ENCODE peak calls at places on chromosomes 2 and 18, in seven cellular contexts. T, K, I, C, J, N and W are unnamed samples.

GRCh38 chr2:75594599-75594998 is 33.9 kb upstream of the EVA1A start:
- DNase-seq in K (no peak), N (no peak), I (no peak), T (no peak), J (no peak), C (no peak), W (no peak)

GRCh38 chr2:85971369-85971768 is 82.6 kb upstream of the ST3GAL5 start:
- DNase-seq in K (no peak), C (no peak), N (no peak), J (no peak), I (no peak), T (peak; percentile 34), W (no peak)

GRCh38 chr2:44889118-44889517 is 52.4 kb upstream of the SIX3 start:
- DNase-seq in T (no peak), J (no peak), I (no peak), N (no peak), C (no peak), K (no peak), W (no peak)

GRCh38 chr2:65349863-65350262 is 82.5 kb downstream of the SPRED2 start:
- DNase-seq in C (no peak), K (no peak), N (peak; percentile 32), T (peak; percentile 85), J (peak; percentile 76), I (no peak), W (peak; percentile 58)

GRCh38 chr2:100755441-100755840 is 64.5 kb upstream of the NPAS2 start:
- DNase-seq in I (no peak), C (no peak), K (no peak), N (no peak), T (no peak), J (no peak), W (no peak)

GRCh38 chr18:8929381-8929780 is 173.1 kb upstream of the NDUFV2 start:
- DNase-seq in T (peak; percentile 41), J (no peak), C (no peak), K (no peak), I (no peak), N (no peak), W (no peak)

GRCh38 chr18:23301971-23302370 is 151.1 kb upstream of the RIOK3 start:
- DNase-seq in J (no peak), T (no peak), K (no peak), N (no peak), C (no peak), I (no peak), W (no peak)

GRCh38 chr18:58867281-58867961 is 2.7 kb downstream of the ZNF532 start:
- DNase-seq in I (no peak), J (no peak), N (no peak), T (no peak), K (no peak), C (no peak), W (no peak)

GRCh38 chr2:225479386-225479785 is 79.9 kb downstream of the NYAP2 start:
- DNase-seq in I (no peak), N (no peak), T (no peak), C (no peak), K (no peak), J (no peak), W (no peak)

DNA sequence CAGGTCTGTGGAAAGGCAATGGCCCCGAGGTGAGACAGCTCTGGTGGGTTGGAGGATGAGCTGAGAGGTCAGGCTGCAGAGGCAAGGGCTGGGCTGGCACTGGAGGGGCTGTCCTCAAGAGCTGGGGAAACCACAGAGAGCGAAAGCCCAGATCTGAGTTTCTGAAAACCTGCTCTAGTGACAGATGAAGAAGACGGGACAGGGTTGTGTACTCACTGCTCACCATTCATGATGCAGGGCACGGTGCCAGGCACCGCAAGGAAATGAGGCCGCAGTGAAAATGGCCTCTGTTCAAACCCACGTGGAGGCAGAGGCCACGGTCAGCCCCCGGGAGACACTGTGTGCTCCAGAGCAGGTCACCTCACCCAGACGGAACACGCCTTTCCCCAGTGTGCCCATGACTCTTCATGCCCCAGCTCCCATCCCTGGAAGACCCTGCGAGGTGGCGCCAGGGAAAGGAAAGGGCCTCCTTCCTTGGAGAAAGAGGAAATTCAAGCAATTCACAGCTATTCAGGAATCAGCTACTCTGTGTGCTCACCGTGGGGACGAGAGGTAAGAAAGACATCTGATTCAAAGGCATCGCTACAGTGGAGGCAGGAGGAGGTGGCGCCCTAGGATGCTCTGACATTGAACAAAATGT is 24.3 kb upstream of the ID2 start:
- DNase-seq in J (no peak), N (no peak), I (no peak), C (no peak), T (no peak), K (no peak), W (no peak)
- TF ChIP-seq CTCF in J (no peak), N (no peak), I (no peak), C (no peak), T (no peak), K (no peak), W (no peak)

GRCh38 chr2:150134223-150134858 is 353.1 kb downstream of the RND3 start:
- DNase-seq in K (no peak), N (no peak), T (peak; percentile 67), I (no peak), J (no peak), C (no peak), W (no peak)

GRCh38 chr2:150137338-150137737 is 350.1 kb downstream of the RND3 start:
- DNase-seq in I (no peak), N (no peak), J (no peak), T (no peak), C (no peak), K (no peak), W (no peak)

GRCh38 chr2:150136901-150137300 is 350.6 kb downstream of the RND3 start:
- DNase-seq in K (no peak), J (no peak), I (no peak), N (no peak), T (no peak), C (no peak), W (no peak)

GRCh38 chr2:150135223-150135883 is 352.1 kb downstream of the RND3 start:
- DNase-seq in J (peak; percentile 34), T (no peak), N (no peak), I (no peak), K (no peak), C (no peak), W (no peak)

GRCh38 chr2:150136407-150136806 is 351.1 kb downstream of the RND3 start:
- DNase-seq in K (no peak), N (no peak), C (no peak), T (peak; percentile 54), I (no peak), J (no peak), W (no peak)
- TF ChIP-seq CTCF in K (no peak), N (no peak), C (no peak), T (peak; percentile 10), I (no peak), J (no peak), W (no peak)

DNA sequence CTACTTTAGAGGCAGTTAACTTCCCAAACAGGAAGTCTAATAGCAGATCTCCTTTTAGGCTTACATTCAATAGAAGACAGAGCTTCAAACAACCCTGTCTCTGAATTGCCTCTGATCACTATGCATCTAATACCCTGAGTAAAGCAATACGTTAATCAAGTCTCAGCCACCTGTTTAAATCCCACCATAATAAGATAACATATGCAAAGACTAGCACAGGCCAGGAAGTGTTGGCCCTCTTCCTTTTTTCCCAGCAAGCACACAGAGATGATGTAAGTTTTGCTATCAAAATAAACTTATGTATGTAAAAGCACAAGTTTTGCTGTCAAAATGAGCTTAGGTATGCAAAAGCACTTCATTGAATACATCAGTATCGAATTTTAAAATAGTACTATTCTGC is 385.5 kb downstream of the RND3 start:
- DNase-seq in N (no peak), I (no peak), K (no peak), T (no peak), C (no peak), J (no peak), W (no peak)
- TF ChIP-seq CTCF in N (no peak), I (no peak), K (no peak), T (no peak), C (no peak), J (no peak), W (no peak)

GRCh38 chr2:96146151-96146880 is 1.1 kb upstream of the DUSP2 start:
- DNase-seq in I (no peak), T (no peak), J (peak; percentile 73), N (no peak), K (peak; percentile 82), C (peak; percentile 52), W (peak; percentile 20)

GRCh38 chr2:96145028-96145939 is at the start of gene DUSP2:
- DNase-seq in J (peak; percentile 87), K (peak; percentile 83), I (peak; percentile 45), T (peak; percentile 39), N (peak; percentile 71), C (peak; percentile 63), W (peak; percentile 35)

GRCh38 chr2:96143231-96143847 is 1.9 kb downstream of the DUSP2 start:
- DNase-seq in T (no peak), K (no peak), I (no peak), N (no peak), J (no peak), C (no peak), W (peak; percentile 13)

GRCh38 chr2:96143848-96144480 is 1.3 kb downstream of the DUSP2 start:
- DNase-seq in K (peak; percentile 35), C (no peak), N (no peak), I (peak; percentile 41), T (no peak), J (peak; percentile 36), W (no peak)

DNA sequence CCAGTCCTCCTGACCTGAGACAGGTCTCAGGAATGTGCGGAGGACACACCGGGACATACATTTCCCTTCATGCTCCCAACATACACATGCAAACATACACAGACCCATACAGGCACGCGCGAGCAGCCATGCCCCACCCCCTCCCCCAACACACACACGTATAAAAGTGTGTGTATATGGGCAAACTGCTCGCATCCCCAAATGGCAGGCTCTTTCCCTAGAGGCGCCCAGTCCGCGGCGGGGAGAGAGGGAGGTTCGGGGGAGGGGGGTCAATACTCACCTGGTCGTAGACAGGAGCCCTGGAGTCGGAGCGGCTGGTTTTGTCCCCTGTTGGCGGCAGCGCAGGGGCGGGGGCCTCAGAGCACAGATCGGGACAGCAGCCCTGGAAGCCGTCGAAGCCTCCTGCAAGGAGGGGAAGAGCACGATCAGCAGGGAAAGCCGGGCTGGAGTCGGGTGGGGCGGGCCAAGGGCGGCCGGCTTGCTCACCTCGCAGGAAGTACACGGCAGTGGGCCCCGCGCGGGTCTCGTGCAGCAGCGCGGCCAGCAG is 686 bp downstream of the DUSP2 start:
- DNase-seq in J (peak; percentile 52), K (no peak), I (no peak), T (no peak), C (no peak), N (no peak), W (no peak)
- TF ChIP-seq CTCF in J (no peak), K (no peak), I (no peak), T (no peak), C (no peak), N (no peak), W (no peak)

GRCh38 chr2:95316466-95317122 is 19.4 kb downstream of the KCNIP3 start:
- DNase-seq in I (no peak), C (no peak), N (no peak), T (peak; percentile 56), K (no peak), J (no peak), W (no peak)
- TF ChIP-seq CTCF in I (no peak), C (no peak), N (no peak), T (no peak), K (no peak), J (no peak), W (no peak)

GRCh38 chr2:143000599-143000998 is 123.1 kb downstream of the KYNU start:
- DNase-seq in I (no peak), T (no peak), J (no peak), N (no peak), K (no peak), C (no peak), W (no peak)
- TF ChIP-seq CTCF in I (no peak), T (no peak), J (no peak), N (no peak), K (no peak), C (no peak), W (no peak)